ENCODE peak calls at places on chromosomes 2 and 18, in seven cellular contexts. X is NCI-H1436, Z is WTC11, C is A549, K is GM04504, R is ELF-1, Q is right lobe of liver. A is an unnamed sample.

GRCh38 chr2:177543007-177543760 is 150.6 kb downstream of the AGPS start:
- DNase-seq in X (no peak), Z (no peak), C (no peak), K (peak), R (no peak), Q (no peak), A (no peak)

GRCh38 chr2:69007603-69008002 is 5.4 kb upstream of the ANTXR1 start:
- DNase-seq in X (no peak), Z (no peak), C (no peak), K (no peak), R (no peak), Q (no peak), A (no peak)

GRCh38 chr2:203796278-203796677 is 71.3 kb upstream of the CTLA4 start:
- DNase-seq in X (no peak), Z (no peak), C (no peak), K (no peak), R (no peak), Q (no peak), A (no peak)

GRCh38 chr2:183014005-183014404 is 24.3 kb downstream of the NCKAP1 start:
- DNase-seq in X (no peak), Z (no peak), C (no peak), K (no peak), R (no peak), Q (no peak), A (no peak)

GRCh38 chr2:242044206-242044590 is 174.7 kb downstream of the RTP5 start:
- DNase-seq in X (no peak), Z (no peak), C (no peak), K (no peak), R (no peak), Q (no peak), A (no peak)

GRCh38 chr18:34942975-34943374 is 98.2 kb upstream of the MAPRE2 start:
- DNase-seq in X (no peak), Z (no peak), C (peak), K (no peak), R (no peak), Q (no peak), A (no peak)

GRCh38 chr18:76258209-76258608 is 236.8 kb downstream of the ZNF516 start:
- DNase-seq in X (no peak), Z (no peak), C (no peak), K (no peak), R (no peak), Q (no peak), A (no peak)

GRCh38 chr2:237456200-237456731 is 30.8 kb upstream of the MLPH start:
- DNase-seq in X (no peak), Z (no peak), C (no peak), K (peak), R (no peak), Q (no peak), A (no peak)

GRCh38 chr2:179304424-179304823 is 39.8 kb upstream of the SESTD1 start:
- DNase-seq in X (no peak), Z (no peak), C (no peak), K (no peak), R (no peak), Q (no peak), A (no peak)

GRCh38 chr2:12835733-12836132 is 119.0 kb downstream of the TRIB2 start:
- DNase-seq in X (no peak), Z (no peak), C (no peak), K (no peak), R (no peak), Q (no peak), A (no peak)

GRCh38 chr2:213171147-213171546 is 19.7 kb upstream of the IKZF2 start:
- DNase-seq in X (no peak), Z (no peak), C (no peak), K (no peak), R (no peak), Q (no peak), A (no peak)

GRCh38 chr18:48312066-48312465 is 97.1 kb downstream of the ZBTB7C start:
- DNase-seq in X (no peak), Z (no peak), C (no peak), K (no peak), R (no peak), Q (no peak), A (no peak)

GRCh38 chr2:234548720-234549420 is 52.0 kb upstream of the ARL4C start:
- DNase-seq in X (peak), Z (peak), C (peak), K (no peak), R (peak), Q (no peak), A (no peak)

GRCh38 chr18:78106946-78107345 is 857.3 kb downstream of the GALR1 start:
- DNase-seq in X (no peak), Z (no peak), C (no peak), K (no peak), R (no peak), Q (no peak), A (no peak)

GRCh38 chr2:55051026-55051866 is 995 bp upstream of the RTN4 start:
- DNase-seq in X (no peak), Z (no peak), C (peak), K (peak), R (peak), Q (no peak), A (peak)

GRCh38 chr2:240917684-240918257 is 11.6 kb downstream of the CROCC2 start:
- DNase-seq in X (no peak), Z (peak), C (no peak), K (no peak), R (no peak), Q (peak), A (no peak)

GRCh38 chr2:240249423-240250149 is 109.1 kb upstream of the OTOS start:
- DNase-seq in X (no peak), Z (no peak), C (no peak), K (no peak), R (peak), Q (peak), A (peak)

GRCh38 chr18:48166971-48167370 is 236.5 kb upstream of the SMAD2 start:
- DNase-seq in X (no peak), Z (no peak), C (no peak), K (no peak), R (no peak), Q (peak), A (no peak)

GRCh38 chr18:75230210-75231052 is 19.8 kb downstream of the TSHZ1 start:
- DNase-seq in X (no peak), Z (no peak), C (no peak), K (no peak), R (no peak), Q (no peak), A (no peak)

GRCh38 chr2:60517441-60517840 is 36.0 kb downstream of the BCL11A start:
- DNase-seq in X (no peak), Z (no peak), C (no peak), K (no peak), R (no peak), Q (no peak), A (peak)

GRCh38 chr2:185227391-185227790 is 511.2 kb upstream of the FSIP2 start:
- DNase-seq in X (no peak), Z (no peak), C (no peak), K (no peak), R (no peak), Q (no peak), A (no peak)

GRCh38 chr2:112032615-112033457 is 22.2 kb upstream of the TMEM87B start:
- DNase-seq in X (no peak), Z (no peak), C (no peak), K (peak), R (no peak), Q (no peak), A (no peak)

A was measured in activated CD8-positive, alpha-beta memory T cell treated with anti-CD3 and anti-CD28 coated beads, Interleukin-2, amount 10 ng/mL, durations not matched to agents 7 days and 5 days.